ENCODE peak calls at places on chromosomes 6 and 20, in four cellular contexts. One of them, this sample, is unnamed.

GRCh38 chr6:32883789-32884188 is 29.8 kb downstream of the PSMB9 start:
- DNase-seq in mesenchymal stem cell: peak; percentile 81
- DNase-seq in H1: no peak
- DNase-seq in trophoblast cell: peak; percentile 23
- DNase-seq in this sample: no peak

GRCh38 chr6:129498950-129499870 is 210.8 kb downstream of the ARHGAP18 start:
- DNase-seq in mesenchymal stem cell: peak; percentile 70
- DNase-seq in H1: no peak
- DNase-seq in trophoblast cell: peak; percentile 90
- DNase-seq in this sample: peak; percentile 62

GRCh38 chr20:4375881-4376280 is 345.8 kb upstream of the PRND start:
- DNase-seq in mesenchymal stem cell: no peak
- DNase-seq in H1: no peak
- DNase-seq in trophoblast cell: peak; percentile 14
- DNase-seq in this sample: no peak

GRCh38 chr20:62761759-62762131 is 34.5 kb upstream of the MRGBP start:
- DNase-seq in mesenchymal stem cell: no peak
- DNase-seq in H1: no peak
- DNase-seq in trophoblast cell: no peak
- DNase-seq in this sample: no peak

GRCh38 chr6:142187209-142187608 is 40.1 kb downstream of the VTA1 start:
- DNase-seq in mesenchymal stem cell: peak; percentile 71
- DNase-seq in H1: no peak
- DNase-seq in trophoblast cell: no peak
- DNase-seq in this sample: no peak

GRCh38 chr20:63979549-63980316 is at the start of gene SAMD10:
- DNase-seq in mesenchymal stem cell: peak; percentile 70
- DNase-seq in H1: peak; percentile 66
- DNase-seq in trophoblast cell: peak; percentile 51
- DNase-seq in this sample: no peak

GRCh38 chr20:44028341-44028715 is 113.7 kb downstream of the TOX2 start:
- DNase-seq in mesenchymal stem cell: no peak
- DNase-seq in H1: no peak
- DNase-seq in trophoblast cell: no peak
- DNase-seq in this sample: no peak

GRCh38 chr20:24770628-24771556 is 178.2 kb upstream of the CST7 start:
- DNase-seq in mesenchymal stem cell: no peak
- DNase-seq in H1: no peak
- DNase-seq in trophoblast cell: no peak
- DNase-seq in this sample: no peak

GRCh38 chr20:61966492-61967244 is 99.0 kb downstream of the TAF4 start:
- DNase-seq in mesenchymal stem cell: no peak
- DNase-seq in H1: peak; percentile 45
- DNase-seq in trophoblast cell: no peak
- DNase-seq in this sample: no peak

GRCh38 chr20:11891081-11891826 is 26.4 kb upstream of the BTBD3 start:
- DNase-seq in mesenchymal stem cell: peak; percentile 70
- DNase-seq in H1: peak; percentile 59
- DNase-seq in trophoblast cell: peak; percentile 75
- DNase-seq in this sample: peak; percentile 65

GRCh38 chr6:71855406-71855805 is 30.9 kb upstream of the RIMS1 start:
- DNase-seq in mesenchymal stem cell: no peak
- DNase-seq in H1: no peak
- DNase-seq in trophoblast cell: peak; percentile 4
- DNase-seq in this sample: no peak

GRCh38 chr6:7140631-7141366 is 33.0 kb downstream of the RREB1 start:
- DNase-seq in mesenchymal stem cell: peak; percentile 78
- DNase-seq in H1: peak; percentile 91
- DNase-seq in trophoblast cell: peak; percentile 90
- DNase-seq in this sample: peak; percentile 65
- H2BK12ac ChIP-seq in mesenchymal stem cell: no peak overlapping the region
- H2BK12ac ChIP-seq in H1: no peak overlapping the region
- H2BK12ac ChIP-seq in trophoblast cell: no peak overlapping the region
- H2BK12ac ChIP-seq in this sample: no peak overlapping the region

GRCh38 chr6:131832363-131832762 is 24.5 kb downstream of the ENPP1 start:
- DNase-seq in mesenchymal stem cell: no peak
- DNase-seq in H1: no peak
- DNase-seq in trophoblast cell: no peak
- DNase-seq in this sample: no peak
- H3K4me3 ChIP-seq in mesenchymal stem cell: no peak overlapping the region
- H3K4me3 ChIP-seq in H1: no peak overlapping the region
- H3K4me3 ChIP-seq in trophoblast cell: no peak overlapping the region
- H3K4me3 ChIP-seq in this sample: no peak overlapping the region

DNA sequence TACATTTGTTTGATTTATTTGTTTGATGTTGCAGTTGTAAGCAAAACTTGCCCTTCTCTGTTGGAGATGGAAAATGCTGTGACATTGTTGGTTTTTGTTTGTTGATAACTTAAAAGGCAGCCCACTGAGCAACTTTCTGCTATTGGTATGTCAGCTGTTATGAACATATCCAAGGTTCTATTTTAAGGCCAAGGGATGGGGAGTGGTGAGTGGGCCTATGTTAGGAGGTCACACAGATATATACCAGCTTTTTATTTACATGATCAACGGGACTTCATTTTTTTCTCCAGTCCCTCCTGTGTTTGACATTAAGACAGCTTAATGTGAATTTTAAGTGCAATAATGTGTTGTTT is 5.8 kb downstream of the QKI start:
- DNase-seq in mesenchymal stem cell: peak; percentile 34
- DNase-seq in H1: no peak
- DNase-seq in trophoblast cell: no peak
- DNase-seq in this sample: no peak
- H3K4me2 ChIP-seq in mesenchymal stem cell: no peak overlapping the region
- H3K4me2 ChIP-seq in H1: peak overlapping the region; percentile 30
- H3K4me2 ChIP-seq in trophoblast cell: no peak overlapping the region
- H3K4me2 ChIP-seq in this sample: no peak overlapping the region

DNA sequence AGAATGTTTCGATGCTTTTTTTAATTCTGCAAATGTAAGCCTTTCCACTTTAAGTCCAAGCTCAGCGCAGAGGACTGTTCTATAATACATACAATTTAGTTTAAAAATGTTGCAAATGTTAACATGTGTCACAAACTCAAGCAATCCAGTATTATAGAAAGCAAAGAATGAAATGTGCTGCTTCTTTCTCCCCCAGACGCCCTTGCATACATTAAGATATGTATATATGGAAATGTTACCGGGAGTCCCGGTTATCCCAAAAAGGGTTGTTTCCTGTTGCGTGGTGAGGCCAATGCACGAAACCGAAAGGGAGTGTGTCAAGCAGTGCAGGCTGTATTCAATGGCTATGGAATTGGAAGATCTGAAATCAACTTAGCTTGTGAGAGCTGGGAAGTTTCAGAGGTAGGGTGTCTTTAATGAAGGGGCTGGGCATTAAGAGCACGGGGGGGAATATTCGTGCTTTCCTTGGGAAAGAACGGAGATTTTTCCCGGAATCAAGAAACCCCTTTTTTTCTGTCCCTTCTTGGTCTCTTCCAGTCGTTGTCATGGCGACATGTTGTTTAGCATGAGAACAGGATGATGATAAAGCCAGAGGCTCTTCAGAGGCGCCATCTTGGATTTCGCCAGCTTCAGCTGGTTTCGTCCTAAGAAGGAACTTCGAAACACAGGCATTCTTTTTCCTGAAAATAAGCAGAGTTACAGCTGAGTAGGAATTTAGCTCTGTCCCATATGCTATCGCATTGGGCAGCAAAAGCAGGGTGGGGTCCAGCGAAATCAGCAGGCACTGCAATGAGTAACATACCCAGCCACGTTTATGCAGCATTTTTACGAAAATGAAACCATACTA is 10.1 kb upstream of the NQO2 start:
- DNase-seq in mesenchymal stem cell: peak; percentile 99
- DNase-seq in H1: peak; percentile 75
- DNase-seq in trophoblast cell: peak; percentile 99
- DNase-seq in this sample: peak; percentile 96
- H2BK12ac ChIP-seq in mesenchymal stem cell: no peak overlapping the region
- H2BK12ac ChIP-seq in H1: peak overlapping the region; percentile 98
- H2BK12ac ChIP-seq in trophoblast cell: no peak overlapping the region
- H2BK12ac ChIP-seq in this sample: no peak overlapping the region

DNA sequence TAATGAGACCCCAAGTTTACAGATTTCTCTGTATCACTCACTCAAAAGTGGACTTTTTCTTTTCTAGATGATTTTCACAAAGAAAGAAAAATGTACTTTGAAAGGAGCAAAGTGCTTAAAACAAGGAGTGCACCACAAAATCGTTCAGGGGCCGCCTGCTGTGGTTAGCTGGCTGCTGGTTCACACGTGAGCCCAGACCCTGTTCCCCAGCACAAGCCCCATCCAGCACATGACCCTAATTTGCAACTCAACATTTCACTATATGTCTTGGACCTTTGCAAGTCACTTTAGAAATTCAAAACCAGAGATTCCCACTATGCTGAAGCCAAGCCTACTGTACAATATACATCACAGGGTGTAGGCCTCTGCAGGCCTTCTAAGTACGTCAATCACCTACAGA is 95.5 kb upstream of the NHSL1 start:
- DNase-seq in mesenchymal stem cell: peak; percentile 24
- DNase-seq in H1: no peak
- DNase-seq in trophoblast cell: no peak
- DNase-seq in this sample: no peak
- H3K4me3 ChIP-seq in mesenchymal stem cell: no peak overlapping the region
- H3K4me3 ChIP-seq in H1: no peak overlapping the region
- H3K4me3 ChIP-seq in trophoblast cell: no peak overlapping the region
- H3K4me3 ChIP-seq in this sample: no peak overlapping the region

DNA sequence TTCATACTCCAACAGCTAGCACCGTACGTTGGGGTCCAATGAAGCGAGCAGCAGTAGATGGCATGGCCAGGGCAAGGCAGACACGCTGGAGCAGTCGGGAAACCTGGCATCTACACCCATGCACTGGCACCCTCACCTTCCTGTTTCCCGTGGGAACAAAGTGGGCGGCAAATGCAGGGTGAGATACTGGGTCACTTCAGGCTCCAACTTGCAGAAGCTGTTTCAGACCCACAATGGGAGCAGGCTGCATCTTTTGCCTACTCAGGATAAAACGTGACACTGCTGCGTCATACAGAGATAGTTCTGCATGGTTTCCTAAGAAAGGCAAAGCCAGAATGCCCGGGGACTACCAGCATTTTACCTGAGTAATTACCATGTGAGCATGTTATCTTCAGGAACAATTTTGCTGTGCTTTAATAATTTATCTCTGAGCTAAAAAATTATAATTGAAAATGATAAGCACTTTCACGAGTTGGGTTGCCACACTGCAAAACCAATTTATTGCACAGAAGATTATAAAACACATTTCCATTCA is 10.9 kb upstream of the CD93 start:
- DNase-seq in mesenchymal stem cell: no peak
- DNase-seq in H1: no peak
- DNase-seq in trophoblast cell: peak; percentile 94
- DNase-seq in this sample: no peak
- H3K4me2 ChIP-seq in mesenchymal stem cell: no peak overlapping the region
- H3K4me2 ChIP-seq in H1: no peak overlapping the region
- H3K4me2 ChIP-seq in trophoblast cell: no peak overlapping the region
- H3K4me2 ChIP-seq in this sample: no peak overlapping the region

GRCh38 chr6:43089467-43089866 is 13.4 kb downstream of the PTK7 start:
- DNase-seq in mesenchymal stem cell: no peak
- DNase-seq in H1: peak; percentile 60
- DNase-seq in trophoblast cell: no peak
- DNase-seq in this sample: no peak

GRCh38 chr6:43089874-43090556 is 13.9 kb downstream of the PTK7 start:
- DNase-seq in mesenchymal stem cell: peak; percentile 20
- DNase-seq in H1: peak; percentile 57
- DNase-seq in trophoblast cell: no peak
- DNase-seq in this sample: no peak

GRCh38 chr6:43091592-43091991 is 15.5 kb downstream of the PTK7 start:
- DNase-seq in mesenchymal stem cell: no peak
- DNase-seq in H1: no peak
- DNase-seq in trophoblast cell: no peak
- DNase-seq in this sample: no peak

GRCh38 chr6:43091020-43091419 is 14.9 kb downstream of the PTK7 start:
- DNase-seq in mesenchymal stem cell: no peak
- DNase-seq in H1: no peak
- DNase-seq in trophoblast cell: no peak
- DNase-seq in this sample: no peak

GRCh38 chr6:43090557-43090952 is 14.4 kb downstream of the PTK7 start:
- DNase-seq in mesenchymal stem cell: peak; percentile 27
- DNase-seq in H1: no peak
- DNase-seq in trophoblast cell: no peak
- DNase-seq in this sample: no peak
- H2BK12ac ChIP-seq in mesenchymal stem cell: no peak overlapping the region
- H2BK12ac ChIP-seq in H1: peak overlapping the region; percentile 53
- H2BK12ac ChIP-seq in trophoblast cell: peak overlapping the region; percentile 44
- H2BK12ac ChIP-seq in this sample: no peak overlapping the region